ENCODE peak calls at places on chromosomes 12 and 14, in five cellular contexts. One of them, this sample, is unnamed.

GRCh38 chr12:68648179-68648578 is 37.5 kb downstream of the RAP1B start:
- DNase-seq in neural progenitor cell: no peak
- DNase-seq in PC-3: no peak
- DNase-seq in OCI-LY7: no peak
- DNase-seq in hepatocyte: no peak
- DNase-seq in this sample: no peak

GRCh38 chr14:95472819-95473251 is 43.6 kb downstream of the SYNE3 start:
- DNase-seq in neural progenitor cell: no peak
- DNase-seq in PC-3: no peak
- DNase-seq in OCI-LY7: peak
- DNase-seq in hepatocyte: no peak
- DNase-seq in this sample: peak

GRCh38 chr14:105087963-105088811 is 23.0 kb upstream of the GPR132 start:
- DNase-seq in neural progenitor cell: peak
- DNase-seq in PC-3: peak
- DNase-seq in OCI-LY7: no peak
- DNase-seq in hepatocyte: peak
- DNase-seq in this sample: peak

GRCh38 chr12:131422744-131423143 is 288.1 kb upstream of the SFSWAP start:
- DNase-seq in neural progenitor cell: no peak
- DNase-seq in PC-3: no peak
- DNase-seq in OCI-LY7: no peak
- DNase-seq in hepatocyte: no peak
- DNase-seq in this sample: no peak

GRCh38 chr12:18101043-18101442 is 11.1 kb upstream of the RERGL start:
- DNase-seq in neural progenitor cell: no peak
- DNase-seq in PC-3: no peak
- DNase-seq in OCI-LY7: peak
- DNase-seq in hepatocyte: no peak
- DNase-seq in this sample: no peak

GRCh38 chr12:30537228-30537627 is 158.4 kb downstream of the IPO8 start:
- DNase-seq in neural progenitor cell: no peak
- DNase-seq in PC-3: peak
- DNase-seq in OCI-LY7: no peak
- DNase-seq in hepatocyte: no peak
- DNase-seq in this sample: no peak

GRCh38 chr12:113727651-113728061 is 238.5 kb downstream of the RBM19 start:
- DNase-seq in neural progenitor cell: peak
- DNase-seq in PC-3: peak
- DNase-seq in OCI-LY7: no peak
- DNase-seq in hepatocyte: no peak
- DNase-seq in this sample: peak

GRCh38 chr12:15700595-15700994 is 88.6 kb downstream of the EPS8 start:
- DNase-seq in neural progenitor cell: no peak
- DNase-seq in PC-3: peak
- DNase-seq in OCI-LY7: no peak
- DNase-seq in hepatocyte: no peak
- DNase-seq in this sample: peak

GRCh38 chr12:32312049-32312670 is 87.2 kb upstream of the FGD4 start:
- DNase-seq in neural progenitor cell: peak
- DNase-seq in PC-3: peak
- DNase-seq in OCI-LY7: peak
- DNase-seq in hepatocyte: peak
- DNase-seq in this sample: peak

GRCh38 chr14:24279301-24280186 is 8.1 kb upstream of the RABGGTA start:
- DNase-seq in neural progenitor cell: no peak
- DNase-seq in PC-3: peak
- DNase-seq in OCI-LY7: peak
- DNase-seq in hepatocyte: no peak
- DNase-seq in this sample: peak

GRCh38 chr12:121630791-121631190 is 4.5 kb downstream of the ORAI1 start:
- DNase-seq in neural progenitor cell: no peak
- DNase-seq in PC-3: no peak
- DNase-seq in OCI-LY7: no peak
- DNase-seq in hepatocyte: no peak
- DNase-seq in this sample: no peak

GRCh38 chr12:126772171-126772864 is 1494.7 kb upstream of the TMEM132C start:
- DNase-seq in neural progenitor cell: no peak
- DNase-seq in PC-3: peak
- DNase-seq in OCI-LY7: no peak
- DNase-seq in hepatocyte: no peak
- DNase-seq in this sample: peak

GRCh38 chr12:14833952-14834351 is 9.4 kb downstream of the ART4 start:
- DNase-seq in neural progenitor cell: no peak
- DNase-seq in PC-3: no peak
- DNase-seq in OCI-LY7: no peak
- DNase-seq in hepatocyte: no peak
- DNase-seq in this sample: peak

GRCh38 chr14:65028937-65029336 is 42.2 kb downstream of the FNTB start:
- DNase-seq in neural progenitor cell: no peak
- DNase-seq in PC-3: no peak
- DNase-seq in OCI-LY7: no peak
- DNase-seq in hepatocyte: no peak
- DNase-seq in this sample: no peak

GRCh38 chr14:74309125-74309654 is 6.5 kb upstream of the ABCD4 start:
- DNase-seq in neural progenitor cell: no peak
- DNase-seq in PC-3: no peak
- DNase-seq in OCI-LY7: no peak
- DNase-seq in hepatocyte: no peak
- DNase-seq in this sample: no peak

GRCh38 chr14:61642246-61642982 is 52.9 kb upstream of the HIF1A start:
- DNase-seq in neural progenitor cell: no peak
- DNase-seq in PC-3: peak
- DNase-seq in OCI-LY7: peak
- DNase-seq in hepatocyte: no peak
- DNase-seq in this sample: peak

GRCh38 chr14:60266021-60266937 is 17.3 kb downstream of the PPM1A start:
- DNase-seq in neural progenitor cell: peak
- DNase-seq in PC-3: peak
- DNase-seq in OCI-LY7: peak
- DNase-seq in hepatocyte: no peak
- DNase-seq in this sample: peak

GRCh38 chr14:103228076-103228806 is 105.0 kb downstream of the TNFAIP2 start:
- DNase-seq in neural progenitor cell: no peak
- DNase-seq in PC-3: no peak
- DNase-seq in OCI-LY7: no peak
- DNase-seq in hepatocyte: no peak
- DNase-seq in this sample: no peak

GRCh38 chr14:93619176-93619793 is 169.0 kb downstream of the PRIMA1 start:
- DNase-seq in neural progenitor cell: peak
- DNase-seq in PC-3: peak
- DNase-seq in OCI-LY7: peak
- DNase-seq in hepatocyte: peak
- DNase-seq in this sample: peak

GRCh38 chr12:67625004-67625403 is 23.5 kb upstream of the DYRK2 start:
- DNase-seq in neural progenitor cell: peak
- DNase-seq in PC-3: no peak
- DNase-seq in OCI-LY7: no peak
- DNase-seq in hepatocyte: no peak
- DNase-seq in this sample: no peak

GRCh38 chr12:50211392-50212070 is 44.4 kb upstream of the CERS5 start:
- DNase-seq in neural progenitor cell: no peak
- DNase-seq in PC-3: peak
- DNase-seq in OCI-LY7: peak
- DNase-seq in hepatocyte: no peak
- DNase-seq in this sample: peak

GRCh38 chr14:96189288-96189711 is 15.3 kb upstream of the BDKRB2 start:
- DNase-seq in neural progenitor cell: no peak
- DNase-seq in PC-3: no peak
- DNase-seq in OCI-LY7: no peak
- DNase-seq in hepatocyte: no peak
- DNase-seq in this sample: peak

GRCh38 chr12:28130625-28131598 is 59.3 kb upstream of the CCDC91 start:
- DNase-seq in neural progenitor cell: no peak
- DNase-seq in PC-3: peak
- DNase-seq in OCI-LY7: no peak
- DNase-seq in hepatocyte: peak
- DNase-seq in this sample: peak

GRCh38 chr12:40559865-40560264 is 132.4 kb upstream of the CNTN1 start:
- DNase-seq in neural progenitor cell: no peak
- DNase-seq in PC-3: no peak
- DNase-seq in OCI-LY7: no peak
- DNase-seq in hepatocyte: no peak
- DNase-seq in this sample: no peak

GRCh38 chr12:104551313-104551931 is 94.7 kb downstream of the CHST11 start:
- DNase-seq in neural progenitor cell: no peak
- DNase-seq in PC-3: no peak
- DNase-seq in OCI-LY7: peak
- DNase-seq in hepatocyte: no peak
- DNase-seq in this sample: no peak

GRCh38 chr12:7346571-7347225 is 42.8 kb downstream of the ACSM4 start:
- DNase-seq in neural progenitor cell: no peak
- DNase-seq in PC-3: no peak
- DNase-seq in OCI-LY7: no peak
- DNase-seq in hepatocyte: no peak
- DNase-seq in this sample: peak

DNA sequence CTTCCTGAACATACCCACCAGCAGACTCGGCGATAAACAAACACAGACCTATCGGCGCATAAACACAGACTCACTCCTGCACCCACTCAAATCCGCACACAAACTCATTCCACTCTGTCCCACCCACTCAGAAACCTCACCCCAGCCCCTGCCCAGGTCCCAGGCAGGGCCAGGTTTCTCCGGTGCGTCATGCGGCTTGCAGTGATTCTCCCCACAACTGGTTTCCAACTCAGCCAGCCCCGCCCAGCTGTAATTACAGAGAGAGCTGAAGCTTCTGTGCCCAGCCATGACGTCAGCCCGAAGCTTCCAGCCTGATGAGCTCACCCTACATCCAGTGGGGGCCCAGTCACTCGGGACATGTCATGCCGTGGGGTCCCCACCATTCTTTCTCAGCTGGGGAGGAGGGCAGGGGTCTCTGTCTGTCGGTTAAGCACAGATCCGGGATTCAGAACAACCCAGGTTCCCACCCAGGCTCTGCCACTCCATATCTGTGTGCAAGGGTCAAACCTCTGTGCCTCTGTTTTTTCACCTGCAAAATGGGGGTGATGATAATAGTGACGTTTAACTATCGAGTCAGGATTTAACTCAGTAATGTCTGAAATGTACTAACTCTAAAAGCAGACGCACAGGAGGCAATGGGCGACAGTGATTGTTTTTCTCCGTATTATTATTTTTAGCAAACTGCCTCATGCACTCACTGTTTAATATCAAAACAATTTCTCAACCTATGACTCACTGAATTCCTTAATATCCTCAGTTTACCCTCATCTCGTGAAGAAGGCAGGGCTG is 2.3 kb upstream of the HSPB8 start:
- DNase-seq in neural progenitor cell: peak
- DNase-seq in PC-3: peak
- DNase-seq in OCI-LY7: no peak
- DNase-seq in hepatocyte: peak
- DNase-seq in this sample: peak
- TF ChIP-seq EZH2phosphoT487 in neural progenitor cell: no peak
- TF ChIP-seq EZH2phosphoT487 in PC-3: no peak
- TF ChIP-seq EZH2phosphoT487 in OCI-LY7: no peak
- TF ChIP-seq EZH2phosphoT487 in hepatocyte: no peak
- TF ChIP-seq EZH2phosphoT487 in this sample: no peak

GRCh38 chr12:79964100-79964627 is 29.3 kb upstream of the PPP1R12A start:
- DNase-seq in neural progenitor cell: no peak
- DNase-seq in PC-3: no peak
- DNase-seq in OCI-LY7: no peak
- DNase-seq in hepatocyte: no peak
- DNase-seq in this sample: no peak
- TF ChIP-seq EZH2phosphoT487 in neural progenitor cell: no peak
- TF ChIP-seq EZH2phosphoT487 in PC-3: no peak
- TF ChIP-seq EZH2phosphoT487 in OCI-LY7: no peak
- TF ChIP-seq EZH2phosphoT487 in hepatocyte: no peak
- TF ChIP-seq EZH2phosphoT487 in this sample: no peak

DNA sequence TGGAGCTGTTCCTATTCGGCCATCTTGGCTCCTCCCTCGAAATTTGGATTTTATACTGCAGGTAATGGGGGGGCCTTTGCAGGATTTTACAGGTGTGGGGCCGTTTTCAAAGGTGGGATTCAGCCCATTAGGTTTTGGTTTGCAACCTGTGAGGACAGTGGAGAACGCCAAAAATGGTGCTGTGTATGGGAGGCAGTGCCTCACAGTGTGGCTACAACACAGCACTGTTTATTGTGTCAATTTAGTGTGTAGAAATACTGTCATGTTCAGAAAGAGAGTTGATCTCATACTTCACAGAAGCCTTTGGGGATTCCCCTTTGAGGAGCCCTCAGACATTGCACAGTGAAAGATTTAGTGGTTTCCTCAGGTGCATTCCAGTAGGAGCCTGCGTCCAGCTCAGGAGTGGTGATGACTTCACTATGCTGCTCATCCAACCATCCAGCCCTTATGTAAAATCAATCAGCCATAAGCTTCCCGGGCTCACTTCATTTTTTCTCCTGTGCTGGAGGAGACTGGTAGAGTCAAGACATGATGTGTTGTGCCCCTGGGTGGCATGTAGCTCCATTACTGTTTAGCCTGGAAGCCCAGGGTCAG is 92.7 kb upstream of the PRMT8 start:
- DNase-seq in neural progenitor cell: no peak
- DNase-seq in PC-3: no peak
- DNase-seq in OCI-LY7: no peak
- DNase-seq in hepatocyte: no peak
- DNase-seq in this sample: no peak
- TF ChIP-seq EZH2phosphoT487 in neural progenitor cell: no peak
- TF ChIP-seq EZH2phosphoT487 in PC-3: no peak
- TF ChIP-seq EZH2phosphoT487 in OCI-LY7: no peak
- TF ChIP-seq EZH2phosphoT487 in hepatocyte: no peak
- TF ChIP-seq EZH2phosphoT487 in this sample: no peak

GRCh38 chr12:122942609-122943008 is 23.7 kb downstream of the ABCB9 start:
- DNase-seq in neural progenitor cell: no peak
- DNase-seq in PC-3: no peak
- DNase-seq in OCI-LY7: no peak
- DNase-seq in hepatocyte: no peak
- DNase-seq in this sample: no peak
- TF ChIP-seq EZH2phosphoT487 in neural progenitor cell: no peak
- TF ChIP-seq EZH2phosphoT487 in PC-3: no peak
- TF ChIP-seq EZH2phosphoT487 in OCI-LY7: no peak
- TF ChIP-seq EZH2phosphoT487 in hepatocyte: no peak
- TF ChIP-seq EZH2phosphoT487 in this sample: no peak

DNA sequence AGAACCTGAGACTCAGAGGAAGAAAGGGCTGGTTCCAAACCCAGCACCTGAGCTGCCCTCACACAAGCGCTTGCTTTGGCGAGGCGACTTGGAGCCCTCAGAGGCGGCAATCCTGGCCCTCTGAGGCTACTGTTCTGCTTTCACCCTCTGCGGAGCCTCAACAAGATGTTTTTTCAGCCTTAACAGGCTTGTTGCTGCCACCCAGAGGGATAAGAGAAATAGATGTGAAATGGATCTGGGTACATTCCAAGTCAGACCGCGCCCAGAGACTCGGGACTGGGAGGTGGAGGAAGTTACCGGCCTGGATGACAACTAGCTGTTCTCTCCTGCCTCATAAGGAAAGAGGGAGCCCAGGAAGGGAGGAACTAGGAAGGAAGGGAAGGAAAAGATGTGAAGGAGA is 89.6 kb downstream of the TTC7B start:
- DNase-seq in neural progenitor cell: peak
- DNase-seq in PC-3: peak
- DNase-seq in OCI-LY7: no peak
- DNase-seq in hepatocyte: peak
- DNase-seq in this sample: peak
- TF ChIP-seq EZH2phosphoT487 in neural progenitor cell: no peak
- TF ChIP-seq EZH2phosphoT487 in PC-3: no peak
- TF ChIP-seq EZH2phosphoT487 in OCI-LY7: no peak
- TF ChIP-seq EZH2phosphoT487 in hepatocyte: no peak
- TF ChIP-seq EZH2phosphoT487 in this sample: no peak

GRCh38 chr14:58059121-58059520 is 92.9 kb downstream of the ARMH4 start:
- DNase-seq in neural progenitor cell: no peak
- DNase-seq in PC-3: no peak
- DNase-seq in OCI-LY7: no peak
- DNase-seq in hepatocyte: no peak
- DNase-seq in this sample: no peak
- TF ChIP-seq EZH2phosphoT487 in neural progenitor cell: no peak
- TF ChIP-seq EZH2phosphoT487 in PC-3: no peak
- TF ChIP-seq EZH2phosphoT487 in OCI-LY7: no peak
- TF ChIP-seq EZH2phosphoT487 in hepatocyte: no peak
- TF ChIP-seq EZH2phosphoT487 in this sample: no peak

GRCh38 chr12:4809449-4810218 is 89.4 kb downstream of the GALNT8 start:
- DNase-seq in neural progenitor cell: peak
- DNase-seq in PC-3: no peak
- DNase-seq in OCI-LY7: no peak
- DNase-seq in hepatocyte: peak
- DNase-seq in this sample: peak
- TF ChIP-seq EZH2phosphoT487 in neural progenitor cell: peak
- TF ChIP-seq EZH2phosphoT487 in PC-3: no peak
- TF ChIP-seq EZH2phosphoT487 in OCI-LY7: no peak
- TF ChIP-seq EZH2phosphoT487 in hepatocyte: no peak
- TF ChIP-seq EZH2phosphoT487 in this sample: no peak